ENCODE peak calls at places on chromosome 1, in nine cellular contexts. Q is heart left ventricle, Y is AG04450, N is cardiac fibroblast, M is astrocyte, B is mucosa of descending colon, U is heart right ventricle, R is ascending aorta, W is colonic mucosa. K is an unnamed sample.

GRCh38 chr1:94971491-94971924 is 44.6 kb upstream of the CNN3 start:
- DNase-seq in Q (no peak), Y (no peak), N (no peak), M (peak; percentile 68), B (no peak), U (no peak), R (no peak), W (no peak), K (no peak)

GRCh38 chr1:69082312-69082711 is 485.4 kb upstream of the LRRC7 start:
- DNase-seq in Q (no peak), Y (no peak), N (no peak), M (no peak), B (no peak), U (no peak), R (no peak), W (no peak), K (no peak)

GRCh38 chr1:105664495-105664894 is 1392.0 kb upstream of the PRMT6 start:
- DNase-seq in Q (no peak), Y (no peak), N (no peak), M (peak; percentile 1), B (no peak), U (no peak), R (no peak), W (no peak), K (no peak)

GRCh38 chr1:213679153-213679552 is 308.6 kb upstream of the PROX1 start:
- DNase-seq in Q (no peak), Y (no peak), N (no peak), M (no peak), B (no peak), U (no peak), R (no peak), W (no peak), K (no peak)

GRCh38 chr1:90200637-90201235 is 205.8 kb downstream of the ZNF326 start:
- DNase-seq in Q (no peak), Y (no peak), N (no peak), M (no peak), B (no peak), U (no peak), R (no peak), W (no peak), K (no peak)

GRCh38 chr1:16115468-16116363 is 40.2 kb downstream of the EPHA2 start:
- DNase-seq in Q (no peak), Y (no peak), N (no peak), M (no peak), B (no peak), U (no peak), R (no peak), W (no peak), K (no peak)

GRCh38 chr1:153526132-153526543 is 9.7 kb downstream of the S100A6 start:
- DNase-seq in Q (no peak), Y (no peak), N (no peak), M (no peak), B (no peak), U (no peak), R (no peak), W (peak; percentile 38), K (peak; percentile 49)

GRCh38 chr1:67953301-67953700 is 97.1 kb downstream of the DIRAS3 start:
- DNase-seq in Q (no peak), Y (no peak), N (peak; percentile 45), M (no peak), B (no peak), U (no peak), R (no peak), W (no peak), K (no peak)

GRCh38 chr1:35288761-35289160 is 20.3 kb downstream of the ZMYM4 start:
- DNase-seq in Q (no peak), Y (no peak), N (peak; percentile 13), M (peak; percentile 75), B (no peak), U (no peak), R (no peak), W (no peak), K (no peak)

GRCh38 chr1:1185101-1185765 is 11.6 kb downstream of the TTLL10 start:
- DNase-seq in Q (no peak), Y (no peak), N (no peak), M (no peak), B (no peak), U (no peak), R (no peak), W (no peak), K (no peak)

GRCh38 chr1:247548092-247548491 is 842 bp upstream of the GCSAML start:
- DNase-seq in Q (no peak), Y (no peak), N (no peak), M (no peak), B (no peak), U (no peak), R (no peak), W (no peak), K (no peak)

GRCh38 chr1:174768949-174769348 is 230.8 kb upstream of the CACYBP start:
- DNase-seq in Q (no peak), Y (no peak), N (no peak), M (no peak), B (no peak), U (no peak), R (no peak), W (no peak), K (no peak)

GRCh38 chr1:86868477-86868876 is 45.4 kb downstream of the SELENOF start:
- DNase-seq in Q (no peak), Y (no peak), N (peak; percentile 52), M (peak; percentile 23), B (no peak), U (no peak), R (no peak), W (no peak), K (no peak)

GRCh38 chr1:173195596-173196088 is 11.5 kb downstream of the TNFSF4 start:
- DNase-seq in Q (no peak), Y (no peak), N (no peak), M (no peak), B (no peak), U (no peak), R (no peak), W (no peak), K (peak; percentile 45)

GRCh38 chr1:100607628-100608240 is 69.8 kb downstream of the GPR88 start:
- DNase-seq in Q (no peak), Y (no peak), N (no peak), M (no peak), B (no peak), U (no peak), R (no peak), W (no peak), K (no peak)

GRCh38 chr1:218664385-218665170 is 319.4 kb downstream of the TGFB2 start:
- DNase-seq in Q (no peak), Y (no peak), N (no peak), M (peak; percentile 71), B (no peak), U (no peak), R (no peak), W (no peak), K (no peak)

GRCh38 chr1:109113787-109114568 is at the start of gene ELAPOR1:
- DNase-seq in Q (peak; percentile 50), Y (no peak), N (peak; percentile 31), M (no peak), B (peak; percentile 81), U (no peak), R (peak; percentile 74), W (peak; percentile 91), K (peak; percentile 79)

GRCh38 chr1:243712242-243712641 is 137.8 kb downstream of the AKT3 start:
- DNase-seq in Q (no peak), Y (no peak), N (no peak), M (no peak), B (no peak), U (no peak), R (no peak), W (no peak), K (no peak)
- H3K4me3 ChIP-seq in Q (no peak overlapping the region), Y (no peak overlapping the region), N (no peak overlapping the region), M (no peak overlapping the region), B (no peak overlapping the region), U (no peak overlapping the region), R (no peak overlapping the region), W (no peak overlapping the region), K (no peak overlapping the region)

GRCh38 chr1:4756184-4756504 is 101.7 kb downstream of the AJAP1 start:
- DNase-seq in Q (no peak), Y (no peak), N (no peak), M (no peak), B (no peak), U (no peak), R (no peak), W (no peak), K (no peak)
- TF ChIP-seq CTCF in Q (no peak), Y (no peak), N (no peak), M (no peak), B (no peak), U (no peak), R (no peak), W (no peak), K (no peak)

GRCh38 chr1:21289127-21289526 is 1.1 kb downstream of the ECE1 start:
- DNase-seq in Q (no peak), Y (no peak), N (no peak), M (no peak), B (no peak), U (no peak), R (no peak), W (no peak), K (no peak)
- H3K4me3 ChIP-seq in Q (peak overlapping the region; percentile 65), Y (peak overlapping the region; percentile 76), N (peak overlapping the region; percentile 66), M (peak overlapping the region; percentile 76), B (no peak overlapping the region), U (peak overlapping the region; percentile 92), R (peak overlapping the region; percentile 80), W (peak overlapping the region; percentile 55), K (peak overlapping the region; percentile 66)

GRCh38 chr1:183635112-183635605 is 424 bp downstream of the ARPC5 start:
- DNase-seq in Q (peak; percentile 48), Y (no peak), N (peak; percentile 34), M (no peak), B (peak; percentile 47), U (peak; percentile 39), R (peak; percentile 73), W (peak; percentile 64), K (peak; percentile 85)

GRCh38 chr1:183634429-183635065 is 1.0 kb downstream of the ARPC5 start:
- DNase-seq in Q (no peak), Y (no peak), N (no peak), M (no peak), B (no peak), U (no peak), R (no peak), W (no peak), K (no peak)

GRCh38 chr1:183632964-183633363 is 2.6 kb downstream of the ARPC5 start:
- DNase-seq in Q (no peak), Y (no peak), N (no peak), M (no peak), B (no peak), U (no peak), R (no peak), W (no peak), K (no peak)

GRCh38 chr1:183632087-183632486 is 3.5 kb downstream of the ARPC5 start:
- DNase-seq in Q (no peak), Y (no peak), N (peak; percentile 86), M (peak; percentile 65), B (no peak), U (no peak), R (no peak), W (no peak), K (no peak)

DNA sequence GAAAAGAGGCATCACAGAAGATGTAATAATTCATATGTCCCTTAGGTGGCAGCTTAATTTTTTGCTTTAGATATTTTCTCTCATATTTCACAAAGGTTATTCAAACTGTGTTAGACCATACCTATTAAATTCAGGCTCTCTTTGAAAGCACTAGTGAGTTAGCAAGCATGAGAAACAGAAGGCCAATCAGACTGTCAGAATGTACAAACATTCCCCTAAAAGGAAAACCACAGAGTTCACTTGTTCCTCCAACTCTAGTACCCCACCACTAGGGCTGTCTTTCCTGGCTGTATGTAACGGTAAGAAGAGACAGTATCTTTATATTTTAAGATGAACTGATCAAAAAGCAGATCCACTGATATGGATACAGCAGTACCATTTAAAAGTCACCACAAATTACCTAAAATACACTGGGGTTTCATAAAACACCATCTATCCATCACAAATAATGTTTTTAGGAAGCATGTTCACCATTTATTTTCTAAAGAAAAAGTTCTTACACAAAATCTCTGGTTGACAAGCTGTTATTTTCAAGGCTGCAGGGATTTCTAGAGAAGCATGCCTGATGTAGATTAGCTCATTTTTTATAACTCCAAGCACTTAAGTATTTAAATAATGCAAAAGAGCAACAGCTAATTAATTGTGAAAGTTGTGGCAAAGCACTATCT is 1.8 kb downstream of the ARPC5 start:
- DNase-seq in Q (no peak), Y (peak; percentile 84), N (peak; percentile 85), M (peak; percentile 87), B (peak; percentile 22), U (no peak), R (no peak), W (no peak), K (no peak)
- TF ChIP-seq CTCF in Q (peak; percentile 54), Y (peak; percentile 64), N (peak; percentile 55), M (peak; percentile 67), B (peak; percentile 32), U (peak; percentile 30), R (peak; percentile 46), W (peak; percentile 44), K (peak; percentile 45)

K was measured in upper lobe of right lung.